ENCODE peak calls at places on chromosomes 7 and 10, in eight cellular contexts. X is choroid plexus epithelial cell, L is occipital lobe, R is endothelial cell, Q is lower leg skin, Y is anterior cingulate cortex, K is IMR-90, P is left cardiac atrium. Z is an unnamed sample.

GRCh38 chr7:83105948-83106347 is 56.7 kb downstream of the PCLO start:
- DNase-seq in K (no peak), Y (no peak), R (no peak), P (no peak), Q (no peak), X (no peak), L (no peak), Z (no peak)

GRCh38 chr7:102991540-102992214 is 78.9 kb downstream of the LRRC17 start:
- DNase-seq in Q (no peak), R (no peak), X (peak; percentile 96), P (no peak), Y (no peak), K (peak; percentile 99), L (no peak), Z (no peak)

GRCh38 chr10:14528450-14528849 is 197.7 kb upstream of the FRMD4A start:
- DNase-seq in L (no peak), Q (no peak), Y (no peak), X (no peak), P (no peak), R (no peak), K (no peak), Z (no peak)

GRCh38 chr10:42921951-42922350 is 139.4 kb downstream of the BMS1 start:
- DNase-seq in P (no peak), R (no peak), Q (no peak), L (no peak), K (no peak), Y (no peak), X (no peak), Z (no peak)

GRCh38 chr7:34837826-34838225 is 179.8 kb downstream of the NPSR1 start:
- DNase-seq in X (peak; percentile 27), K (no peak), L (no peak), Q (no peak), P (no peak), Y (no peak), R (no peak), Z (no peak)

GRCh38 chr7:66319373-66319979 is 114.3 kb downstream of the TPST1 start:
- DNase-seq in P (no peak), K (no peak), R (no peak), Y (no peak), X (no peak), L (no peak), Q (no peak), Z (no peak)

GRCh38 chr10:100881552-100882250 is 31.1 kb upstream of the SLF2 start:
- DNase-seq in X (no peak), R (no peak), L (no peak), K (no peak), Y (no peak), Q (no peak), P (no peak), Z (no peak)

GRCh38 chr7:19369182-19369581 is 224.0 kb upstream of the FERD3L start:
- DNase-seq in X (no peak), Y (no peak), K (no peak), P (no peak), R (no peak), Q (no peak), L (no peak), Z (no peak)

GRCh38 chr7:100191775-100192174 is 14.1 kb downstream of the STAG3 start:
- DNase-seq in P (no peak), R (no peak), X (peak; percentile 80), K (peak; percentile 78), Q (no peak), L (no peak), Y (no peak), Z (no peak)

GRCh38 chr7:2870471-2870941 is 26.4 kb upstream of the GNA12 start:
- DNase-seq in X (peak; percentile 73), K (peak; percentile 61), Q (peak; percentile 56), L (no peak), P (peak; percentile 86), R (peak; percentile 52), Y (no peak), Z (no peak)

GRCh38 chr7:124032369-124033092 is at the start of gene TMEM229A:
- DNase-seq in R (peak; percentile 68), P (peak; percentile 41), Y (peak; percentile 53), L (peak; percentile 72), K (peak; percentile 28), Q (no peak), X (peak; percentile 41), Z (peak; percentile 36)

GRCh38 chr7:65409363-65409762 is 35.7 kb downstream of the ZNF92 start:
- DNase-seq in R (no peak), Q (no peak), Y (no peak), P (no peak), X (no peak), K (no peak), L (no peak), Z (no peak)

GRCh38 chr10:8873310-8873709 is 818.8 kb downstream of the GATA3 start:
- DNase-seq in Y (no peak), L (no peak), K (no peak), X (no peak), R (no peak), P (no peak), Q (no peak), Z (no peak)

GRCh38 chr10:118118751-118119150 is 72.0 kb upstream of the RAB11FIP2 start:
- DNase-seq in L (no peak), R (no peak), Y (no peak), Q (no peak), K (no peak), P (no peak), X (no peak), Z (no peak)

GRCh38 chr10:42954776-42955492 is 121.9 kb upstream of the RET start:
- DNase-seq in Y (no peak), P (no peak), K (no peak), L (no peak), X (no peak), Q (no peak), R (peak; percentile 1), Z (no peak)

GRCh38 chr10:131841669-131842139 is 59.1 kb upstream of the PPP2R2D start:
- DNase-seq in R (no peak), Q (no peak), X (no peak), Y (no peak), K (no peak), L (no peak), P (no peak), Z (no peak)

GRCh38 chr10:43055217-43055616 is 21.7 kb upstream of the RET start:
- DNase-seq in X (no peak), R (no peak), Q (no peak), L (no peak), Y (no peak), P (no peak), K (no peak), Z (no peak)

GRCh38 chr7:141073641-141074161 is at the start of gene TMEM178B:
- DNase-seq in P (no peak), Q (no peak), Y (no peak), R (peak; percentile 26), X (no peak), L (no peak), K (no peak), Z (no peak)

GRCh38 chr7:129902788-129903422 is 49.9 kb downstream of the UBE2H start:
- DNase-seq in P (no peak), R (no peak), X (no peak), Y (no peak), L (no peak), Q (no peak), K (no peak), Z (no peak)

GRCh38 chr10:124559372-124560132 is 97.9 kb downstream of the LHPP start:
- DNase-seq in R (no peak), P (peak; percentile 8), Y (no peak), K (no peak), Q (no peak), X (no peak), L (no peak), Z (no peak)

GRCh38 chr10:132411561-132412253 is 14.7 kb downstream of the PWWP2B start:
- DNase-seq in Q (no peak), P (peak; percentile 43), L (peak; percentile 33), R (no peak), K (peak; percentile 20), Y (no peak), X (peak; percentile 47), Z (no peak)

GRCh38 chr7:116952640-116953371 is 495 bp upstream of the ST7 start:
- DNase-seq in L (peak; percentile 48), R (no peak), Y (no peak), K (peak; percentile 33), X (peak; percentile 66), Q (peak; percentile 56), P (peak; percentile 77), Z (peak; percentile 68)

GRCh38 chr10:14296081-14296709 is 34.5 kb downstream of the FRMD4A start:
- DNase-seq in K (no peak), L (no peak), X (peak; percentile 57), Y (no peak), Q (no peak), P (no peak), R (no peak), Z (no peak)

GRCh38 chr10:48463318-48464003 is 141.4 kb downstream of the ARHGAP22 start:
- DNase-seq in R (no peak), P (peak; percentile 26), Q (no peak), L (no peak), X (peak; percentile 19), Y (no peak), K (no peak), Z (no peak)

GRCh38 chr10:124691448-124692435 is 52.4 kb downstream of the FAM53B start:
- DNase-seq in K (no peak), L (no peak), Q (no peak), X (no peak), Y (no peak), R (no peak), P (peak; percentile 27), Z (no peak)

GRCh38 chr10:63896992-63897391 is 375.8 kb downstream of the REEP3 start:
- DNase-seq in R (no peak), K (no peak), L (no peak), Q (no peak), X (no peak), P (no peak), Y (no peak), Z (no peak)

GRCh38 chr7:28298870-28299484 is 113.3 kb upstream of the CREB5 start:
- DNase-seq in Y (no peak), K (peak; percentile 78), P (no peak), X (peak; percentile 72), R (peak; percentile 52), L (peak; percentile 6), Q (peak; percentile 20), Z (peak; percentile 88)

GRCh38 chr10:120162471-120162870 is 269.9 kb downstream of the SEC23IP start:
- DNase-seq in Q (no peak), P (no peak), K (no peak), X (no peak), Y (no peak), L (no peak), R (no peak), Z (no peak)

GRCh38 chr7:40436761-40437160 is 302.0 kb downstream of the SUGCT start:
- DNase-seq in X (peak; percentile 35), L (no peak), Q (no peak), P (no peak), R (no peak), K (no peak), Y (no peak), Z (no peak)

GRCh38 chr7:16644624-16644986 is 949 bp downstream of the ANKMY2 start:
- DNase-seq in Q (peak; percentile 59), K (peak; percentile 47), X (peak; percentile 61), Y (no peak), R (peak; percentile 11), P (peak; percentile 55), L (no peak), Z (peak; percentile 42)

GRCh38 chr10:79046991-79047874 is 21.5 kb upstream of the ZMIZ1 start:
- DNase-seq in P (peak; percentile 11), K (no peak), Q (no peak), Y (no peak), L (no peak), R (no peak), X (no peak), Z (no peak)

GRCh38 chr7:42385912-42386311 is 148.9 kb upstream of the GLI3 start:
- DNase-seq in Q (no peak), L (no peak), P (no peak), R (no peak), X (no peak), Y (no peak), K (no peak), Z (no peak)

GRCh38 chr7:2019693-2020511 is 212.8 kb downstream of the MAD1L1 start:
- DNase-seq in X (peak; percentile 90), P (peak; percentile 84), L (no peak), K (peak; percentile 97), Q (peak; percentile 50), R (no peak), Y (no peak), Z (no peak)

GRCh38 chr10:24951201-24952145 is 933 bp downstream of the PRTFDC1 start:
- DNase-seq in L (peak; percentile 39), P (peak; percentile 40), Y (no peak), Q (no peak), X (peak; percentile 59), R (peak; percentile 24), K (no peak), Z (peak; percentile 66)

Z was measured in NCI-H748 treated with DMSO at 0.1 percent for 48 hours.